ENCODE peak calls at places on chromosomes 16 and 17, in ten cellular contexts. One of them, this sample, is unnamed.

GRCh38 chr17:41067281-41067680 is 1.6 kb upstream of the KRTAP2-4 start:
- DNase-seq in non-pigmented ciliary epithelial cell: no peak
- DNase-seq in naive thymus-derived CD4-positive, alpha-beta T cell: no peak
- DNase-seq in cardiac septum: no peak
- DNase-seq in AG10803: peak
- DNase-seq in CD4-positive, alpha-beta memory T cell: no peak
- DNase-seq in nephron progenitor cell: no peak
- DNase-seq in ELR: no peak
- DNase-seq in hippocampal formation: no peak
- DNase-seq in mesenchymal stem cell: no peak
- DNase-seq in this sample: no peak

GRCh38 chr16:46736695-46737094 is 11.4 kb downstream of the MYLK3 start:
- DNase-seq in ELR: peak
- DNase-seq in non-pigmented ciliary epithelial cell: no peak
- DNase-seq in CD4-positive, alpha-beta memory T cell: no peak
- DNase-seq in nephron progenitor cell: no peak
- DNase-seq in hippocampal formation: no peak
- DNase-seq in AG10803: no peak
- DNase-seq in naive thymus-derived CD4-positive, alpha-beta T cell: no peak
- DNase-seq in mesenchymal stem cell: peak
- DNase-seq in cardiac septum: peak
- DNase-seq in this sample: no peak

GRCh38 chr16:23131036-23131435 is 18.2 kb downstream of the USP31 start:
- DNase-seq in nephron progenitor cell: no peak
- DNase-seq in AG10803: no peak
- DNase-seq in non-pigmented ciliary epithelial cell: no peak
- DNase-seq in ELR: no peak
- DNase-seq in CD4-positive, alpha-beta memory T cell: no peak
- DNase-seq in hippocampal formation: no peak
- DNase-seq in cardiac septum: no peak
- DNase-seq in mesenchymal stem cell: no peak
- DNase-seq in naive thymus-derived CD4-positive, alpha-beta T cell: no peak
- DNase-seq in this sample: no peak

GRCh38 chr16:31876955-31877828 is 3.6 kb downstream of the ZNF267 start:
- DNase-seq in ELR: peak
- DNase-seq in CD4-positive, alpha-beta memory T cell: peak
- DNase-seq in mesenchymal stem cell: peak
- DNase-seq in non-pigmented ciliary epithelial cell: peak
- DNase-seq in AG10803: peak
- DNase-seq in naive thymus-derived CD4-positive, alpha-beta T cell: no peak
- DNase-seq in cardiac septum: no peak
- DNase-seq in hippocampal formation: no peak
- DNase-seq in nephron progenitor cell: no peak
- DNase-seq in this sample: no peak

GRCh38 chr17:45143767-45144198 is 4.5 kb upstream of the HEXIM1 start:
- DNase-seq in hippocampal formation: peak
- DNase-seq in CD4-positive, alpha-beta memory T cell: no peak
- DNase-seq in ELR: peak
- DNase-seq in mesenchymal stem cell: peak
- DNase-seq in cardiac septum: peak
- DNase-seq in non-pigmented ciliary epithelial cell: no peak
- DNase-seq in naive thymus-derived CD4-positive, alpha-beta T cell: no peak
- DNase-seq in AG10803: peak
- DNase-seq in nephron progenitor cell: peak
- DNase-seq in this sample: peak

GRCh38 chr17:19747159-19747719 is 859 bp downstream of the ALDH3A1 start:
- DNase-seq in mesenchymal stem cell: no peak
- DNase-seq in ELR: no peak
- DNase-seq in cardiac septum: no peak
- DNase-seq in hippocampal formation: no peak
- DNase-seq in nephron progenitor cell: no peak
- DNase-seq in CD4-positive, alpha-beta memory T cell: peak
- DNase-seq in non-pigmented ciliary epithelial cell: no peak
- DNase-seq in AG10803: no peak
- DNase-seq in naive thymus-derived CD4-positive, alpha-beta T cell: no peak
- DNase-seq in this sample: no peak

GRCh38 chr17:34706029-34706428 is 126.6 kb downstream of the TMEM132E start:
- DNase-seq in nephron progenitor cell: peak
- DNase-seq in cardiac septum: no peak
- DNase-seq in mesenchymal stem cell: no peak
- DNase-seq in non-pigmented ciliary epithelial cell: no peak
- DNase-seq in hippocampal formation: no peak
- DNase-seq in ELR: peak
- DNase-seq in naive thymus-derived CD4-positive, alpha-beta T cell: no peak
- DNase-seq in AG10803: no peak
- DNase-seq in CD4-positive, alpha-beta memory T cell: no peak
- DNase-seq in this sample: no peak

GRCh38 chr16:69176033-69176780 is 10.8 kb upstream of the SNTB2 start:
- DNase-seq in cardiac septum: no peak
- DNase-seq in mesenchymal stem cell: peak
- DNase-seq in nephron progenitor cell: no peak
- DNase-seq in CD4-positive, alpha-beta memory T cell: no peak
- DNase-seq in ELR: peak
- DNase-seq in hippocampal formation: no peak
- DNase-seq in naive thymus-derived CD4-positive, alpha-beta T cell: no peak
- DNase-seq in non-pigmented ciliary epithelial cell: no peak
- DNase-seq in AG10803: peak
- DNase-seq in this sample: no peak

GRCh38 chr17:5694507-5694906 is 110.2 kb upstream of the NLRP1 start:
- DNase-seq in CD4-positive, alpha-beta memory T cell: no peak
- DNase-seq in ELR: no peak
- DNase-seq in cardiac septum: no peak
- DNase-seq in hippocampal formation: no peak
- DNase-seq in nephron progenitor cell: no peak
- DNase-seq in mesenchymal stem cell: no peak
- DNase-seq in non-pigmented ciliary epithelial cell: no peak
- DNase-seq in AG10803: no peak
- DNase-seq in naive thymus-derived CD4-positive, alpha-beta T cell: no peak
- DNase-seq in this sample: no peak

GRCh38 chr16:27313422-27314160 is at the start of gene IL4R:
- DNase-seq in mesenchymal stem cell: peak
- DNase-seq in AG10803: peak
- DNase-seq in ELR: peak
- DNase-seq in CD4-positive, alpha-beta memory T cell: peak
- DNase-seq in non-pigmented ciliary epithelial cell: peak
- DNase-seq in cardiac septum: peak
- DNase-seq in hippocampal formation: no peak
- DNase-seq in nephron progenitor cell: peak
- DNase-seq in naive thymus-derived CD4-positive, alpha-beta T cell: peak
- DNase-seq in this sample: peak

GRCh38 chr17:77875881-77876509 is 82.5 kb upstream of the TNRC6C start:
- DNase-seq in CD4-positive, alpha-beta memory T cell: no peak
- DNase-seq in mesenchymal stem cell: peak
- DNase-seq in hippocampal formation: no peak
- DNase-seq in ELR: peak
- DNase-seq in non-pigmented ciliary epithelial cell: no peak
- DNase-seq in AG10803: peak
- DNase-seq in cardiac septum: no peak
- DNase-seq in naive thymus-derived CD4-positive, alpha-beta T cell: no peak
- DNase-seq in nephron progenitor cell: no peak
- DNase-seq in this sample: no peak

GRCh38 chr17:13079010-13079409 is 61.2 kb upstream of the ELAC2 start:
- DNase-seq in non-pigmented ciliary epithelial cell: no peak
- DNase-seq in ELR: no peak
- DNase-seq in nephron progenitor cell: no peak
- DNase-seq in hippocampal formation: no peak
- DNase-seq in cardiac septum: no peak
- DNase-seq in naive thymus-derived CD4-positive, alpha-beta T cell: no peak
- DNase-seq in AG10803: peak
- DNase-seq in mesenchymal stem cell: no peak
- DNase-seq in CD4-positive, alpha-beta memory T cell: no peak
- DNase-seq in this sample: no peak

GRCh38 chr17:74862108-74862901 is 2.6 kb upstream of the GRIN2C start:
- DNase-seq in cardiac septum: no peak
- DNase-seq in nephron progenitor cell: peak
- DNase-seq in ELR: peak
- DNase-seq in naive thymus-derived CD4-positive, alpha-beta T cell: peak
- DNase-seq in hippocampal formation: peak
- DNase-seq in CD4-positive, alpha-beta memory T cell: peak
- DNase-seq in non-pigmented ciliary epithelial cell: no peak
- DNase-seq in AG10803: peak
- DNase-seq in mesenchymal stem cell: peak
- DNase-seq in this sample: peak

GRCh38 chr17:45287526-45288264 is 25.8 kb upstream of the SPATA32 start:
- DNase-seq in CD4-positive, alpha-beta memory T cell: no peak
- DNase-seq in ELR: no peak
- DNase-seq in nephron progenitor cell: no peak
- DNase-seq in AG10803: peak
- DNase-seq in non-pigmented ciliary epithelial cell: no peak
- DNase-seq in cardiac septum: no peak
- DNase-seq in hippocampal formation: no peak
- DNase-seq in naive thymus-derived CD4-positive, alpha-beta T cell: no peak
- DNase-seq in mesenchymal stem cell: no peak
- DNase-seq in this sample: no peak

GRCh38 chr17:74211141-74211928 is 2.0 kb upstream of the TTYH2 start:
- DNase-seq in AG10803: no peak
- DNase-seq in naive thymus-derived CD4-positive, alpha-beta T cell: no peak
- DNase-seq in mesenchymal stem cell: peak
- DNase-seq in hippocampal formation: no peak
- DNase-seq in non-pigmented ciliary epithelial cell: no peak
- DNase-seq in nephron progenitor cell: no peak
- DNase-seq in cardiac septum: no peak
- DNase-seq in ELR: peak
- DNase-seq in CD4-positive, alpha-beta memory T cell: peak
- DNase-seq in this sample: no peak

GRCh38 chr17:50918933-50919296 is 52.8 kb upstream of the TOB1 start:
- DNase-seq in AG10803: no peak
- DNase-seq in non-pigmented ciliary epithelial cell: no peak
- DNase-seq in hippocampal formation: no peak
- DNase-seq in mesenchymal stem cell: peak
- DNase-seq in ELR: peak
- DNase-seq in CD4-positive, alpha-beta memory T cell: peak
- DNase-seq in naive thymus-derived CD4-positive, alpha-beta T cell: no peak
- DNase-seq in cardiac septum: no peak
- DNase-seq in nephron progenitor cell: no peak
- DNase-seq in this sample: no peak

This sample was measured in sciatic nerve.